ENCODE peak calls at places on chromosomes 6 and 20, in four cellular contexts. One of them, this sample, is unnamed.

GRCh38 chr6:80376411-80376810 is 269.9 kb downstream of the BCKDHB start:
- DNase-seq in GM12878: no peak
- DNase-seq in HepG2: no peak
- DNase-seq in K562: no peak
- DNase-seq in this sample: no peak

GRCh38 chr6:41963371-41963770 is 21.8 kb upstream of the CCND3 start:
- DNase-seq in HepG2: peak; percentile 29
- DNase-seq in K562: no peak
- DNase-seq in GM12878: no peak
- DNase-seq in this sample: no peak

GRCh38 chr6:104623052-104623690 is 236.5 kb downstream of the HACE1 start:
- DNase-seq in K562: no peak
- DNase-seq in GM12878: no peak
- DNase-seq in HepG2: no peak
- DNase-seq in this sample: peak; percentile 11

GRCh38 chr6:3765415-3765814 is 13.9 kb upstream of the PXDC1 start:
- DNase-seq in HepG2: no peak
- DNase-seq in K562: no peak
- DNase-seq in GM12878: no peak
- DNase-seq in this sample: no peak

GRCh38 chr6:111854683-111855082 is 18.6 kb downstream of the FYN start:
- DNase-seq in K562: no peak
- DNase-seq in HepG2: no peak
- DNase-seq in GM12878: no peak
- DNase-seq in this sample: no peak

GRCh38 chr20:48283470-48284110 is 498.3 kb upstream of the SULF2 start:
- DNase-seq in HepG2: peak; percentile 82
- DNase-seq in GM12878: no peak
- DNase-seq in K562: no peak
- DNase-seq in this sample: peak; percentile 45

GRCh38 chr20:11207749-11208502 is 534.1 kb upstream of the JAG1 start:
- DNase-seq in HepG2: peak; percentile 76
- DNase-seq in K562: no peak
- DNase-seq in GM12878: no peak
- DNase-seq in this sample: peak; percentile 98

GRCh38 chr6:27553123-27553904 is 80.4 kb upstream of the ZNF184 start:
- DNase-seq in K562: peak; percentile 71
- DNase-seq in GM12878: peak; percentile 82
- DNase-seq in HepG2: peak; percentile 76
- DNase-seq in this sample: peak; percentile 51

GRCh38 chr20:2417142-2417541 is 36.4 kb downstream of the TGM6 start:
- DNase-seq in HepG2: no peak
- DNase-seq in K562: no peak
- DNase-seq in GM12878: no peak
- DNase-seq in this sample: no peak

GRCh38 chr6:121780325-121781313 is 345.2 kb downstream of the GJA1 start:
- DNase-seq in GM12878: no peak
- DNase-seq in HepG2: no peak
- DNase-seq in K562: no peak
- DNase-seq in this sample: peak; percentile 43

GRCh38 chr6:81572020-81572419 is 180.5 kb downstream of the TENT5A start:
- DNase-seq in K562: no peak
- DNase-seq in GM12878: no peak
- DNase-seq in HepG2: no peak
- DNase-seq in this sample: no peak

GRCh38 chr20:3068075-3068474 is 3.3 kb upstream of the OXT start:
- DNase-seq in K562: peak; percentile 2
- DNase-seq in HepG2: no peak
- DNase-seq in GM12878: no peak
- DNase-seq in this sample: no peak

GRCh38 chr6:56652994-56653393 is 10.3 kb upstream of the DST start:
- DNase-seq in GM12878: no peak
- DNase-seq in HepG2: peak; percentile 49
- DNase-seq in K562: no peak
- DNase-seq in this sample: no peak
- TF ChIP-seq BHLHE40 in GM12878: no peak
- TF ChIP-seq BHLHE40 in HepG2: no peak
- TF ChIP-seq BHLHE40 in K562: no peak
- TF ChIP-seq BHLHE40 in this sample: no peak

GRCh38 chr6:107489636-107490567 is at the start of gene SOBP:
- DNase-seq in HepG2: peak; percentile 44
- DNase-seq in GM12878: no peak
- DNase-seq in K562: peak; percentile 63
- DNase-seq in this sample: peak; percentile 28

GRCh38 chr6:107488875-107489635 is 862 bp upstream of the SOBP start:
- DNase-seq in HepG2: peak; percentile 44
- DNase-seq in K562: peak; percentile 32
- DNase-seq in GM12878: no peak
- DNase-seq in this sample: peak; percentile 32

GRCh38 chr6:107490568-107491058 is 696 bp downstream of the SOBP start:
- DNase-seq in GM12878: no peak
- DNase-seq in HepG2: no peak
- DNase-seq in K562: no peak
- DNase-seq in this sample: no peak

GRCh38 chr6:107491791-107492674 is 2.1 kb downstream of the SOBP start:
- DNase-seq in HepG2: peak; percentile 24
- DNase-seq in GM12878: no peak
- DNase-seq in K562: no peak
- DNase-seq in this sample: no peak

GRCh38 chr6:107491059-107491609 is 1.2 kb downstream of the SOBP start:
- DNase-seq in K562: no peak
- DNase-seq in GM12878: no peak
- DNase-seq in HepG2: peak; percentile 27
- DNase-seq in this sample: peak; percentile 8
- TF ChIP-seq EP300 in K562: no peak
- TF ChIP-seq EP300 in GM12878: no peak
- TF ChIP-seq EP300 in HepG2: no peak
- TF ChIP-seq EP300 in this sample: no peak

DNA sequence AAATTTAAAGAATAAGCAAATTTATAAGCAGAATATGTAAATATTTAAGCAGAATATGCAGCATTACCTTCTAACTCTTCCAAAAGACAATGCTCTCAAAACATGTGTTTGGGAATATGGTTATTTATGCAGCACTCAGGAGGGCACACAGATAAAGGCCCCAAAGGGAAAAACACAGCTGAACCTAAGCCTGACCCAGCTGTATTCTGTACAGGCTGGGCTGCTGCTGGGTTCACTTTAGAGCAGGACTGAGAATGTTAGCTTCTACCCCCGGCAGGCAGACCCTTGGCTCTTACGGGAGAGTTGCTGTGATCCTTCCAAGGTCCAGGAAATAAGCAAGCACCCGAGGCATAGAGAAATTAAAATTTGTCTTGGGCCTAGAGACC is 37.3 kb downstream of the ABHD12 start:
- DNase-seq in K562: no peak
- DNase-seq in GM12878: no peak
- DNase-seq in HepG2: no peak
- DNase-seq in this sample: no peak
- TF ChIP-seq BHLHE40 in K562: no peak
- TF ChIP-seq BHLHE40 in GM12878: no peak
- TF ChIP-seq BHLHE40 in HepG2: no peak
- TF ChIP-seq BHLHE40 in this sample: no peak

GRCh38 chr6:92496527-92496926 is 922.8 kb downstream of the EPHA7 start:
- DNase-seq in HepG2: no peak
- DNase-seq in GM12878: no peak
- DNase-seq in K562: no peak
- DNase-seq in this sample: no peak
- TF ChIP-seq EP300 in HepG2: no peak
- TF ChIP-seq EP300 in GM12878: no peak
- TF ChIP-seq EP300 in K562: no peak
- TF ChIP-seq EP300 in this sample: no peak

GRCh38 chr20:45947110-45947866 is 12.8 kb downstream of the PCIF1 start:
- DNase-seq in K562: no peak
- DNase-seq in GM12878: no peak
- DNase-seq in HepG2: no peak
- DNase-seq in this sample: no peak
- TF ChIP-seq BHLHE40 in K562: no peak
- TF ChIP-seq BHLHE40 in GM12878: no peak
- TF ChIP-seq BHLHE40 in HepG2: no peak
- TF ChIP-seq BHLHE40 in this sample: no peak

DNA sequence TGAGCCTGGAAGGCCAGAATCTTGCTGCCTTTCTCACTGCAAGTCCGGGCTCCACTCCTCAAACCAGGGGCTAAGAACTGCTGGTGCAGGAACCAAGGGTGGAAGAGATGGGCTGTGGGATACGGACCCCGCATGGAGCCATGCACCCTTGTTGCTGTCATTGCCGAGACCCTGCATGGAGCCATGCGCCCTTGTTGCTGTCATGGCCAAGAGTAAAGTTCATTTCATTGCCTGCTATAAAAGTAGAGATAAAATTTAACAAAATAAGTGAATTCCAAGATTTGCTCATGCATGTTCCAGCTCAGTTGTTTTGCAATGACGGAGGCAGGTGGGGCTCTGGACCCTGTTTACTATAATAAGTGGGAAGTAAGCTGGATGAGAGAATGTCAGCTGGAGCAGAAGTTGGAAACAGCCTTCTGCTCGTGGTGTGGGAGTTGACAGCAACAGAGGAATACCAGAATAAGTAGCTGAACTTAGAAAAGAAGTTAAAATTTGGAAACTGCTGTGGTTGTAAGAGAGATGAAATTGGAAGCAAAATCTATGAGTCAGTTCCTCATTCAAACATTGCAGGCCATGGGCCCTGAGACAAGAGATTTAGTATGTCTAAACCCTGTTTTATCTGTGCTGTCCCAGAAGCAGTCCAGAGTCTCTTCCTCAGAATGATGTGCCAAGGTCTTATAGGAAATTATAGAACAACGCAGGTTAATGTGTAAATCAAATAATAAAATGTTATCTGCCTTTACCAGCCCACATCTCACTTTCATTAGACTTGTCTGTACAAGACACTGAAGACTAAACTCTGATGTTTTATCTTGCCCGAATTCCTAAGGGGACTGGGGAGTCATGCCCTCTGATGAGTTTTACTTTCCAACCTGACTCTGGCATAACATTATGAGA is 15.8 kb upstream of the THBS2 start:
- DNase-seq in K562: no peak
- DNase-seq in GM12878: no peak
- DNase-seq in HepG2: no peak
- DNase-seq in this sample: no peak
- TF ChIP-seq EP300 in K562: no peak
- TF ChIP-seq EP300 in GM12878: no peak
- TF ChIP-seq EP300 in HepG2: no peak
- TF ChIP-seq EP300 in this sample: no peak

GRCh38 chr20:38447251-38447661 is 12.1 kb upstream of the SNHG17 start:
- DNase-seq in GM12878: no peak
- DNase-seq in HepG2: no peak
- DNase-seq in K562: no peak
- DNase-seq in this sample: no peak

GRCh38 chr20:38449046-38449445 is 13.9 kb upstream of the SNHG17 start:
- DNase-seq in K562: no peak
- DNase-seq in HepG2: no peak
- DNase-seq in GM12878: no peak
- DNase-seq in this sample: no peak

GRCh38 chr20:38446441-38447209 is 11.5 kb upstream of the SNHG17 start:
- DNase-seq in HepG2: peak; percentile 90
- DNase-seq in K562: peak; percentile 93
- DNase-seq in GM12878: peak; percentile 56
- DNase-seq in this sample: peak; percentile 95

GRCh38 chr20:38445901-38446425 is 10.8 kb upstream of the SNHG17 start:
- DNase-seq in GM12878: no peak
- DNase-seq in HepG2: no peak
- DNase-seq in K562: no peak
- DNase-seq in this sample: no peak

DNA sequence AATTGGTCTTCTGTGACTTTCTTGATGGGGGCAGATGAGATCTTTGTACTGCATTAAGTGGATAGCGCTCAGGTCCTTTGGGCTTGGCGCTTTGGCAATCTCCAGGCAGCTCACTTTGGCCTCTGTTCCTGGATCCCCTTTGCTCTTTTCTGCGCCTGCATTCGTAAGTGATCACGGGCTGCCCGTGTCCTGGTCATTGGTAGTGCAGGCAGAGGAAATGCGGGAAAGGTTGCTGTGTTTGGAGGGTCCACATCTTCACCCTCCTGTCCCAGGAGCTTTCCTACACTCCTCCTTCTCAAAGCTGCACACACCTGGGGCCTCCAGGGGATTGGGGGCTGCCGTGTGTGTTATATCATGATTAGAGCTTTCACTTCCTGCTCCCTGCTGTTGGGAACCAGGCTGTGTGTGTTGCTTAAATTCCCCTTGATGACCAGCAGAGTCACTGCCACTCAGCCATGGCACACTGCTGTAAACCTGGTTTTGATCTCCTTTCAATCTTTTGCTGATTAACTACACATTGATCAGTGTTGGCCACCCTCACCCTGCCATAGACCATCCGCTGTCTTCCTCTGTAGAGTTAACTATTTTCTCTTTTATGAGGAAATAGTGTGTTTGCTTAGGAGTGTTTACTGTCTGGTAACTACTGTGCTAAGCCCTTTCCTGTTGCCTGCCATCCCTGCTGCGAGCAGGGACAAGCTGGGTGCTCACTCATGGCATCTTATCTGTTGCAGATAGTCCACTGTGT is 13.0 kb upstream of the SNHG17 start:
- DNase-seq in HepG2: peak; percentile 79
- DNase-seq in K562: no peak
- DNase-seq in GM12878: no peak
- DNase-seq in this sample: no peak
- TF ChIP-seq BHLHE40 in HepG2: no peak
- TF ChIP-seq BHLHE40 in K562: no peak
- TF ChIP-seq BHLHE40 in GM12878: no peak
- TF ChIP-seq BHLHE40 in this sample: no peak

GRCh38 chr6:6695711-6696048 is 107.2 kb downstream of the LY86 start:
- DNase-seq in GM12878: no peak
- DNase-seq in HepG2: no peak
- DNase-seq in K562: no peak
- DNase-seq in this sample: no peak

GRCh38 chr6:6694368-6694780 is 105.9 kb downstream of the LY86 start:
- DNase-seq in K562: peak; percentile 41
- DNase-seq in HepG2: no peak
- DNase-seq in GM12878: no peak
- DNase-seq in this sample: no peak

GRCh38 chr6:6697620-6698019 is 109.1 kb downstream of the LY86 start:
- DNase-seq in K562: no peak
- DNase-seq in GM12878: no peak
- DNase-seq in HepG2: no peak
- DNase-seq in this sample: no peak

GRCh38 chr6:6696867-6697531 is 108.5 kb downstream of the LY86 start:
- DNase-seq in K562: peak; percentile 74
- DNase-seq in GM12878: no peak
- DNase-seq in HepG2: peak; percentile 29
- DNase-seq in this sample: peak; percentile 33

GRCh38 chr6:6694825-6695710 is 106.5 kb downstream of the LY86 start:
- DNase-seq in GM12878: no peak
- DNase-seq in K562: peak; percentile 37
- DNase-seq in HepG2: no peak
- DNase-seq in this sample: no peak
- TF ChIP-seq EP300 in GM12878: no peak
- TF ChIP-seq EP300 in K562: no peak
- TF ChIP-seq EP300 in HepG2: no peak
- TF ChIP-seq EP300 in this sample: no peak